ENCODE peak calls at places on chromosomes 3 and 15, in nine cellular contexts. Q is HTR-8/SVneo, Y is globus pallidus, R is NCI-H446, E is AG04450, A is AML-193, X is kidney glomerular epithelial cell, V is RWPE1, U is heart right ventricle. N is an unnamed sample.

GRCh38 chr3:186286114-186286513 is 75.9 kb downstream of the DGKG start:
- DNase-seq in Q (no peak), Y (no peak), R (no peak), E (no peak), A (no peak), X (no peak), V (no peak), U (no peak), N (no peak)

GRCh38 chr3:127815001-127815400 is 7.3 kb downstream of the MGLL start:
- DNase-seq in Q (no peak), Y (no peak), R (no peak), E (no peak), A (no peak), X (no peak), V (no peak), U (no peak), N (no peak)

GRCh38 chr3:59567656-59568055 is 517.8 kb upstream of the CFAP20DC start:
- DNase-seq in Q (no peak), Y (no peak), R (no peak), E (no peak), A (no peak), X (no peak), V (no peak), U (no peak), N (no peak)

GRCh38 chr3:73094127-73094526 is 32.7 kb downstream of the EBLN2 start:
- DNase-seq in Q (peak), Y (no peak), R (no peak), E (no peak), A (peak), X (no peak), V (peak), U (no peak), N (peak)

GRCh38 chr15:50523736-50524318 is 22.6 kb downstream of the USP50 start:
- DNase-seq in Q (no peak), Y (no peak), R (no peak), E (no peak), A (no peak), X (no peak), V (no peak), U (no peak), N (no peak)

GRCh38 chr15:71957026-71957425 is 146.7 kb downstream of the NR2E3 start:
- DNase-seq in Q (no peak), Y (no peak), R (no peak), E (no peak), A (no peak), X (no peak), V (no peak), U (no peak), N (no peak)

GRCh38 chr15:34246276-34247010 is 21.6 kb downstream of the EMC4 start:
- DNase-seq in Q (no peak), Y (no peak), R (no peak), E (no peak), A (no peak), X (no peak), V (no peak), U (no peak), N (no peak)

GRCh38 chr15:44101944-44102343 is 93.1 kb downstream of the FRMD5 start:
- DNase-seq in Q (peak), Y (no peak), R (no peak), E (peak), A (no peak), X (peak), V (peak), U (no peak), N (no peak)

GRCh38 chr3:31533169-31533870 is 595 bp downstream of the STT3B start:
- DNase-seq in Q (no peak), Y (peak), R (no peak), E (no peak), A (no peak), X (no peak), V (peak), U (peak), N (peak)

N was measured in OCI-M1.